ENCODE peak calls at places on chromosomes 7 and 10, in ten cellular contexts. Q is aorta, P is NCI-H345, F is mesendoderm, B is IMR-90, O is occipital lobe, S is HFFc6, U is PC-9, Z is H9, J is pons. T is an unnamed sample.

GRCh38 chr7:47483604-47484273 is 98.2 kb downstream of the TNS3 start:
- DNase-seq in S (no peak), U (no peak), Q (peak), B (peak), J (no peak), Z (no peak), O (no peak), P (no peak), F (peak), T (peak)

GRCh38 chr10:33680036-33680435 is 345.6 kb upstream of the NRP1 start:
- DNase-seq in J (no peak), S (no peak), Z (no peak), F (no peak), P (no peak), O (no peak), U (no peak), Q (no peak), B (no peak), T (no peak)

GRCh38 chr7:29247232-29247961 is 52.8 kb downstream of the CHN2 start:
- DNase-seq in P (no peak), S (no peak), F (no peak), U (no peak), B (no peak), Z (no peak), Q (no peak), J (no peak), O (no peak), T (no peak)

GRCh38 chr10:44975487-44976331 is 2.9 kb downstream of the DEPP1 start:
- DNase-seq in Q (peak), Z (peak), U (peak), B (peak), J (no peak), S (no peak), P (peak), O (no peak), F (peak), T (peak)

GRCh38 chr7:8640671-8641070 is 207.3 kb downstream of the NXPH1 start:
- DNase-seq in B (no peak), Q (no peak), Z (no peak), S (no peak), F (no peak), U (no peak), O (no peak), J (no peak), P (no peak), T (no peak)

GRCh38 chr10:13099666-13100348 is at the start of gene OPTN:
- DNase-seq in Q (peak), Z (peak), U (peak), O (peak), B (peak), S (peak), F (peak), P (peak), J (no peak), T (peak)

GRCh38 chr10:28981007-28981406 is 303.7 kb downstream of the BAMBI start:
- DNase-seq in S (no peak), U (no peak), J (no peak), Q (no peak), P (no peak), O (no peak), F (no peak), Z (no peak), B (no peak), T (no peak)

GRCh38 chr7:56538541-56539429 is 422.6 kb upstream of the NUPR2 start:
- DNase-seq in O (no peak), S (no peak), J (no peak), Q (no peak), Z (no peak), U (no peak), P (no peak), F (no peak), B (no peak), T (no peak)

GRCh38 chr10:24375510-24375909 is 166.6 kb downstream of the KIAA1217 start:
- DNase-seq in S (no peak), Z (no peak), Q (no peak), O (no peak), P (no peak), F (no peak), J (no peak), B (no peak), U (no peak), T (no peak)

GRCh38 chr10:132363921-132364593 is 32.1 kb downstream of the LRRC27 start:
- DNase-seq in O (no peak), B (no peak), U (no peak), S (no peak), P (peak), J (no peak), Q (no peak), F (peak), Z (peak), T (no peak)

GRCh38 chr10:72953687-72954086 is 919 bp downstream of the PLA2G12B start:
- DNase-seq in J (no peak), U (no peak), Q (no peak), P (peak), O (no peak), Z (peak), B (no peak), F (peak), S (no peak), T (peak)

GRCh38 chr7:22896917-22897316 is 74.3 kb upstream of the TOMM7 start:
- DNase-seq in F (peak), U (no peak), Z (peak), J (no peak), B (no peak), P (no peak), S (no peak), Q (no peak), O (no peak), T (peak)

GRCh38 chr7:20249924-20250323 is 32.7 kb upstream of the MACC1 start:
- DNase-seq in Z (no peak), U (no peak), B (no peak), S (no peak), P (peak), Q (no peak), F (no peak), O (no peak), J (no peak), T (no peak)

GRCh38 chr7:150806454-150806853 is 5.9 kb downstream of the TMEM176A start:
- DNase-seq in P (no peak), O (no peak), U (no peak), J (no peak), F (no peak), B (no peak), S (no peak), Q (no peak), Z (no peak), T (no peak)

GRCh38 chr7:2199956-2200583 is 32.7 kb downstream of the MAD1L1 start:
- DNase-seq in J (no peak), Q (no peak), S (no peak), U (no peak), F (no peak), Z (peak), P (no peak), O (no peak), B (no peak), T (no peak)

GRCh38 chr10:80207768-80208385 is 2.5 kb upstream of the ANXA11 start:
- DNase-seq in P (no peak), B (no peak), O (no peak), Z (no peak), J (no peak), F (no peak), S (no peak), Q (no peak), U (no peak), T (no peak)

GRCh38 chr10:122435212-122435827 is 19.1 kb upstream of the ARMS2 start:
- DNase-seq in B (peak), S (peak), O (no peak), P (peak), F (peak), Q (no peak), Z (no peak), U (no peak), J (peak), T (peak)

GRCh38 chr7:3482147-3482921 is 181.3 kb downstream of the SDK1 start:
- DNase-seq in F (peak), P (peak), U (peak), Z (peak), J (peak), Q (no peak), B (peak), O (no peak), S (no peak), T (peak)

GRCh38 chr7:101237206-101238067 is at the start of gene CLDN15:
- DNase-seq in B (peak), P (no peak), Q (peak), S (no peak), U (no peak), F (no peak), Z (no peak), O (no peak), J (no peak), T (no peak)

GRCh38 chr7:98810166-98810802 is 59.5 kb downstream of the TMEM130 start:
- DNase-seq in Q (peak), P (peak), O (peak), F (no peak), Z (no peak), J (no peak), U (no peak), B (no peak), S (no peak), T (no peak)

GRCh38 chr7:29443552-29443951 is 120.1 kb upstream of the PRR15 start:
- DNase-seq in Z (no peak), P (no peak), S (no peak), O (no peak), J (no peak), Q (no peak), B (no peak), U (no peak), F (peak), T (no peak)

GRCh38 chr10:58943234-58943633 is 233.2 kb upstream of the PHYHIPL start:
- DNase-seq in O (no peak), Q (no peak), U (no peak), Z (no peak), B (no peak), P (no peak), J (no peak), S (no peak), F (no peak), T (no peak)

GRCh38 chr10:13231808-13232207 is 2.4 kb downstream of the UCMA start:
- DNase-seq in B (no peak), U (no peak), J (no peak), S (no peak), P (no peak), Q (no peak), Z (no peak), O (no peak), F (no peak), T (no peak)

GRCh38 chr10:79229081-79229541 is 118.2 kb upstream of the PPIF start:
- DNase-seq in F (peak), B (no peak), S (no peak), U (no peak), J (no peak), P (peak), Z (peak), O (no peak), Q (no peak), T (peak)

GRCh38 chr7:82175319-82175718 is 268.3 kb downstream of the CACNA2D1 start:
- DNase-seq in B (no peak), F (peak), U (no peak), Z (no peak), Q (no peak), P (no peak), O (no peak), S (no peak), J (no peak), T (no peak)

GRCh38 chr7:70271617-70272081 is 673.4 kb downstream of the AUTS2 start:
- DNase-seq in S (no peak), F (no peak), Z (no peak), Q (no peak), P (no peak), B (no peak), J (no peak), U (no peak), O (no peak), T (no peak)

GRCh38 chr10:117439243-117439912 is 64.1 kb upstream of the PDZD8 start:
- DNase-seq in P (no peak), Z (no peak), U (no peak), O (peak), Q (peak), B (peak), J (peak), F (no peak), S (peak), T (no peak)

GRCh38 chr10:43585046-43585445 is 10.6 kb upstream of the ZNF239 start:
- DNase-seq in U (no peak), S (peak), P (no peak), B (peak), O (no peak), F (no peak), Q (no peak), Z (no peak), J (no peak), T (no peak)

GRCh38 chr7:16232273-16232672 is 189.1 kb downstream of the CRPPA start:
- DNase-seq in U (no peak), Z (no peak), S (no peak), P (no peak), F (no peak), Q (no peak), B (no peak), J (no peak), O (no peak), T (no peak)

GRCh38 chr10:11505636-11506035 is 105.8 kb downstream of the USP6NL start:
- DNase-seq in O (no peak), Z (no peak), F (no peak), S (no peak), P (no peak), B (no peak), Q (no peak), J (no peak), U (no peak), T (no peak)

GRCh38 chr10:75425291-75426079 is 5.9 kb upstream of the LRMDA start:
- DNase-seq in Z (no peak), P (no peak), F (no peak), Q (no peak), O (no peak), J (no peak), U (no peak), S (no peak), B (no peak), T (no peak)

GRCh38 chr10:86065711-86066251 is 300.8 kb downstream of the GRID1 start:
- DNase-seq in F (no peak), S (no peak), Q (no peak), P (no peak), O (no peak), J (no peak), Z (no peak), B (no peak), U (no peak), T (no peak)

GRCh38 chr10:60382946-60383681 is 6.6 kb downstream of the ANK3 start:
- DNase-seq in Q (no peak), J (no peak), B (peak), O (no peak), Z (no peak), S (peak), F (no peak), P (no peak), U (peak), T (no peak)

GRCh38 chr10:5595095-5595494 is 70.3 kb downstream of the CALML3 start:
- DNase-seq in S (no peak), F (no peak), Z (no peak), J (no peak), U (no peak), P (no peak), B (no peak), Q (no peak), O (no peak), T (no peak)

GRCh38 chr7:46291064-46291463 is 370.0 kb upstream of the IGFBP3 start:
- DNase-seq in Z (no peak), U (peak), J (no peak), Q (no peak), S (peak), F (no peak), O (no peak), P (no peak), B (peak), T (no peak)

GRCh38 chr7:30147223-30147622 is 12.4 kb downstream of the MTURN start:
- DNase-seq in Q (no peak), S (no peak), B (no peak), O (no peak), P (no peak), F (no peak), U (no peak), Z (no peak), J (no peak), T (no peak)

GRCh38 chr10:133161486-133162051 is 1.6 kb downstream of the KNDC1 start:
- DNase-seq in Q (no peak), U (no peak), J (no peak), O (no peak), F (peak), P (no peak), S (no peak), Z (no peak), B (no peak), T (peak)

GRCh38 chr10:100370561-100370975 is 23.5 kb downstream of the SCD start:
- DNase-seq in O (no peak), J (no peak), F (no peak), U (no peak), Z (no peak), B (peak), P (no peak), Q (peak), S (peak), T (no peak)